ENCODE peak calls at places on chromosomes 13 and 19, in ten cellular contexts. I is keratinocyte; Q is astrocyte; J is aorta; S is CD8-positive, alpha-beta memory T cell; P is esophagus muscularis mucosa; F is PC-9; G is HCT116; M is body of pancreas; Z is mesenchymal stem cell. E is an unnamed sample.

GRCh38 chr19:14023404-14024235 is 4.3 kb upstream of the RLN3 start:
- DNase-seq in I (no peak), Q (peak; percentile 25), J (peak; percentile 74), S (no peak), P (no peak), F (peak; percentile 56), G (no peak), M (peak; percentile 69), Z (peak; percentile 73), E (no peak)

GRCh38 chr13:45398862-45399261 is 19.3 kb downstream of the SLC25A30 start:
- DNase-seq in I (no peak), Q (no peak), J (no peak), S (peak; percentile 25), P (no peak), F (no peak), G (no peak), M (no peak), Z (no peak), E (no peak)

GRCh38 chr13:43057653-43058317 is 34.4 kb downstream of the DNAJC15 start:
- DNase-seq in I (no peak), Q (peak; percentile 55), J (no peak), S (peak; percentile 81), P (no peak), F (peak; percentile 15), G (peak; percentile 68), M (no peak), Z (peak; percentile 18), E (no peak)

GRCh38 chr13:100396771-100397170 is 191.8 kb downstream of the GGACT start:
- DNase-seq in I (no peak), Q (no peak), J (no peak), S (no peak), P (no peak), F (no peak), G (no peak), M (no peak), Z (no peak), E (no peak)

GRCh38 chr19:44807652-44808462 is 1.0 kb upstream of the BCAM start:
- DNase-seq in I (peak; percentile 64), Q (peak; percentile 45), J (no peak), S (no peak), P (no peak), F (peak; percentile 94), G (peak; percentile 55), M (peak; percentile 74), Z (peak; percentile 65), E (no peak)

GRCh38 chr13:112074139-112074710 is 7.3 kb downstream of the SOX1 start:
- DNase-seq in I (no peak), Q (no peak), J (no peak), S (no peak), P (no peak), F (no peak), G (no peak), M (no peak), Z (no peak), E (peak; percentile 44)

GRCh38 chr13:28438598-28439334 is 56.2 kb downstream of the FLT1 start:
- DNase-seq in I (no peak), Q (no peak), J (no peak), S (no peak), P (no peak), F (no peak), G (no peak), M (no peak), Z (no peak), E (no peak)

GRCh38 chr19:55683449-55684261 is 8.6 kb downstream of the EPN1 start:
- DNase-seq in I (no peak), Q (no peak), J (no peak), S (no peak), P (no peak), F (no peak), G (no peak), M (peak; percentile 92), Z (no peak), E (no peak)

DNA sequence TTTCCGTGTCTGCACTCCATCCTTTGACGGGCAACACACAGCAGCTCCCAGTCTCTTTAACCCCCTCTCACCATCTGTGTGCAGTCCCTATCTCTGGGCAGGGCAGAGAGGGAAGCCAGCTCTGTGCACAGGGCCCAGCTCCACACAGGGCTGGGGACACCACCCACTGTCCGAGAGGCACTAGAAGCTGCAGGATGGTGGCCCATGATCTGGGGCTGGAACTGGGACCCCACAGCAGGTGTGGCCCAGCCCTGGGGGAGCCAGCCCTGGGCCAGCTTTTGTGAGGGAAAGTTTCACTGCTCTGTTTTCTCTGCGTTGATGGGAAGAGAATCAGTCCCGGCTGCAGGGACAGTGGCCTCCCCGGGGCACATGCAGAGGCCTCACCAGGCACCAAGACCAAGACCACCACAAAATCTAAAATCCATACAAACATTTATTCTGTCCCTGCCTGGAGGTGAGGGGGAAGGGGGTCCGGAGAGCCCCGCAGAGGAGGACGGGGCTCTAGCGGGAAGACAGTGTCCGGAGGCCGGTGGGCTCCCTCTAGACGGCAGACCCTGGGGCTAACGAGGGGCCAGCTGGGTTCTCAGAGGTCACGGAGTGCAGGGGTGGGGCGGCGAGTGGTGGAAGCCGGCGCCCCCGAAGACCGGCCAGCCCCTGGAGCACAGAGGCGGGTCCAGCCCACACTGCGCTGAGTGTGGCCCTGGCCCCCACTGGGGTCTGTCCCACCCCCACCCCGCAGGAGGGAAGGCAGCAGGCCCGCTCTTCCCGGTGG is 2.9 kb upstream of the ATP8B3 start:
- DNase-seq in I (no peak), Q (no peak), J (no peak), S (no peak), P (no peak), F (no peak), G (no peak), M (no peak), Z (no peak), E (no peak)
- H3K36me3 ChIP-seq in I (peaks cover 17% of the 10 kb centered on the region), Q (no peaks in the 10 kb centered on the region), J (peaks cover 16% of the 10 kb centered on the region), S (peaks cover 12% of the 10 kb centered on the region), P (peaks cover 56% of the 10 kb centered on the region), F (no peaks in the 10 kb centered on the region), G (peaks cover 15% of the 10 kb centered on the region), M (peaks cover 20% of the 10 kb centered on the region), Z (peaks cover 36% of the 10 kb centered on the region), E (peaks cover 45% of the 10 kb centered on the region)

GRCh38 chr13:98677398-98677797 is 75.1 kb downstream of the SLC15A1 start:
- DNase-seq in I (no peak), Q (peak; percentile 92), J (peak; percentile 63), S (no peak), P (no peak), F (no peak), G (no peak), M (no peak), Z (no peak), E (no peak)

GRCh38 chr13:98675837-98676236 is 76.6 kb downstream of the SLC15A1 start:
- DNase-seq in I (no peak), Q (no peak), J (no peak), S (no peak), P (no peak), F (no peak), G (no peak), M (no peak), Z (no peak), E (no peak)

GRCh38 chr13:98672947-98673545 is 79.4 kb downstream of the SLC15A1 start:
- DNase-seq in I (no peak), Q (peak; percentile 39), J (peak; percentile 72), S (peak; percentile 41), P (no peak), F (peak; percentile 82), G (peak; percentile 71), M (peak; percentile 78), Z (peak; percentile 71), E (peak; percentile 86)

GRCh38 chr13:98676239-98676638 is 76.2 kb downstream of the SLC15A1 start:
- DNase-seq in I (no peak), Q (no peak), J (no peak), S (no peak), P (no peak), F (no peak), G (no peak), M (no peak), Z (no peak), E (no peak)

DNA sequence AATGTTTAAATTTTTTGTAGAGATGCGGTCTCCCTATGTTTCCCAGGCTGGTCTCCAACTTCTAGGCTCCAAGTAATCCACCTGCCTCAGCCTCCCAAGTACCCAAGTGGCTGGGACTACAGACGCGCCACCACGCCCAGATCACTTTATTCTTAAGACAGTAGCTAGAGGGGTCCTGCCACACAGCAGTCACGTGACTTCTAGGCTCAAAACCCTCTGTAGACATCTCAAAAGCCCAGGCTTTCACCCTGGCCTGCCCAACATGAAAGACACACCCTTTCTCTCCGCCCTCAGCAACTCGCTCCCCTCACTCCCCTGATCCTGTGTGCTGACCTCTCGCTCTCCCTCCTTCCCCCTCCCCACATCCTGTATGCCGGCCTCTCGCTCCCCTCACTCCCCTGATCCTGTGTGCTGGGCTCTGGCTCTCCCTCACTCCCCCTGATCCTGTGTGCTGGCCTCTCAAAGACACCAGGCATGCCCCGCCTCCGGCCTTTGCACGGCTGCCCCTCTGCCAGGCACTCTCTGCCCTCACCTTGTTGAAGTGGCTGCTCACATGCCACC is 77.4 kb downstream of the SLC15A1 start:
- DNase-seq in I (no peak), Q (no peak), J (no peak), S (no peak), P (no peak), F (no peak), G (no peak), M (no peak), Z (no peak), E (no peak)
- H3K4me3 ChIP-seq in I (no peak overlapping the region), Q (no peak overlapping the region), J (no peak overlapping the region), S (no peak overlapping the region), P (no peak overlapping the region), F (no peak overlapping the region), G (no peak overlapping the region), M (no peak overlapping the region), Z (no peak overlapping the region), E (no peak overlapping the region)

GRCh38 chr19:49487277-49488045 is at the start of gene RPL13A:
- DNase-seq in I (peak; percentile 97), Q (peak; percentile 93), J (peak; percentile 100), S (peak; percentile 99), P (peak; percentile 100), F (peak; percentile 99), G (peak; percentile 99), M (peak; percentile 100), Z (peak; percentile 99), E (peak; percentile 100)

GRCh38 chr19:49488863-49489537 is 1.6 kb downstream of the RPL13A start:
- DNase-seq in I (no peak), Q (no peak), J (no peak), S (no peak), P (no peak), F (no peak), G (no peak), M (no peak), Z (peak; percentile 41), E (no peak)

GRCh38 chr19:49486232-49486631 is 1.2 kb upstream of the RPL13A start:
- DNase-seq in I (no peak), Q (no peak), J (no peak), S (peak; percentile 7), P (no peak), F (no peak), G (no peak), M (no peak), Z (no peak), E (no peak)

GRCh38 chr19:49488046-49488862 is 846 bp downstream of the RPL13A start:
- DNase-seq in I (no peak), Q (no peak), J (no peak), S (no peak), P (no peak), F (no peak), G (no peak), M (no peak), Z (no peak), E (no peak)

DNA sequence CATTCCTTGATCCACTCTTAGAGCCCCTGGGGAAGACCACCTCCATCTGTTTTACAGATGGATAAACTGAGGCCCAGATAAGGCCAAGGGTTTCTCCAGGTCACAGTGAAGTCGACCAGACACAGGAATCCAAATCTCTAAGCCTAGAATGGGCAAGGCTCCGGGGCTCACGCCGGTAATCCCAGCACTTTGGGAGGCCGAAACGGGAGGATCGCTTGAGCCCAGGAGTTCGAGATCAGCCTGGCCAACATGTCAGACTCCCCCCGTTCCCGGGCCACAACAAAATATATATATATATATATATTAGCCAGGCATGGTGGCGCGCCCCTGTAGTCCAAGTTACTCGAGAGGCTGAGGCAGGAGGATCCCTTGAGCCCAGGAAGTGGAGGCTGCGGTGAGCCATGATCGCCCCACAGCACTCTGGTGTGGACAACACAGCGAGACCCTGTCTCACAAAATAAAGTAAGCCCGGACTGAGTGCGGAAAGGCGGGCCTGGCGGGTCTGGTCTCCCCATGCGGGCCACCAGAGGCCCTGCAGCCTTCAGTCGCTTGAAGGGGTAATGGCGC is 615 bp upstream of the RPL13A start:
- DNase-seq in I (no peak), Q (no peak), J (no peak), S (no peak), P (no peak), F (no peak), G (no peak), M (no peak), Z (no peak), E (peak; percentile 75)
- H3K27ac ChIP-seq in I (peak overlapping the region; percentile 49), Q (peak overlapping the region; percentile 49), J (no peak overlapping the region), S (peak overlapping the region; percentile 45), P (peak overlapping the region; percentile 84), F (peak overlapping the region; percentile 80), G (peak overlapping the region; percentile 47), M (peak overlapping the region; percentile 94), Z (no peak overlapping the region), E (peak overlapping the region; percentile 84)

GRCh38 chr19:6717441-6717971 is 2.9 kb downstream of the C3 start:
- DNase-seq in I (no peak), Q (no peak), J (no peak), S (no peak), P (no peak), F (no peak), G (peak; percentile 43), M (no peak), Z (peak; percentile 13), E (no peak)
- H3K36me3 ChIP-seq in I (no peaks in the 10 kb centered on the region), Q (no peaks in the 10 kb centered on the region), J (no peaks in the 10 kb centered on the region), S (no peaks in the 10 kb centered on the region), P (peaks cover 6% of the 10 kb centered on the region), F (no peaks in the 10 kb centered on the region), G (no peaks in the 10 kb centered on the region), M (no peaks in the 10 kb centered on the region), Z (peaks cover 31% of the 10 kb centered on the region), E (no peaks in the 10 kb centered on the region)